ENCODE peak calls at places on chromosome 14, in six cellular contexts. B is K562, R is HCT116, V is HepG2, F is H1, Z is GM12878. T is an unnamed sample.

GRCh38 chr14:101898416-101898815 is 66.0 kb upstream of the DYNC1H1 start:
- DNase-seq in Z (no peak), R (no peak), F (no peak), V (no peak), B (no peak), T (no peak)

GRCh38 chr14:104331871-104332605 is 193.7 kb downstream of the KIF26A start:
- DNase-seq in V (no peak), R (no peak), F (peak; percentile 52), Z (no peak), B (no peak), T (no peak)

GRCh38 chr14:97290065-97290464 is 492.9 kb downstream of the VRK1 start:
- DNase-seq in V (no peak), B (no peak), Z (no peak), R (no peak), F (no peak), T (no peak)

GRCh38 chr14:64502476-64503183 is 1.0 kb downstream of the ZBTB25 start:
- DNase-seq in Z (no peak), F (no peak), R (no peak), V (no peak), B (no peak), T (no peak)

GRCh38 chr14:63277784-63278183 is 41.0 kb downstream of the GPHB5 start:
- DNase-seq in B (no peak), R (no peak), V (no peak), F (no peak), Z (no peak), T (no peak)

GRCh38 chr14:55715889-55716288 is 135.9 kb downstream of the KTN1 start:
- DNase-seq in B (no peak), V (no peak), R (no peak), F (no peak), Z (no peak), T (no peak)

GRCh38 chr14:103543721-103544626 is 15.0 kb downstream of the TRMT61A start:
- DNase-seq in V (no peak), F (peak; percentile 56), Z (no peak), R (no peak), B (no peak), T (no peak)

GRCh38 chr14:81464253-81465001 is 64.3 kb upstream of the STON2 start:
- DNase-seq in F (peak; percentile 80), B (peak; percentile 51), R (peak; percentile 40), V (peak; percentile 53), Z (peak; percentile 64), T (peak; percentile 43)

GRCh38 chr14:32329690-32330290 is 692 bp downstream of the AKAP6 start:
- DNase-seq in R (no peak), Z (no peak), V (no peak), F (no peak), B (no peak), T (no peak)

GRCh38 chr14:75636100-75636692 is 24.5 kb downstream of the ERG28 start:
- DNase-seq in R (no peak), V (no peak), F (no peak), B (no peak), Z (no peak), T (no peak)

GRCh38 chr14:65961004-65961403 is 525.2 kb upstream of the CCDC196 start:
- DNase-seq in V (no peak), F (peak; percentile 93), B (peak; percentile 32), Z (no peak), R (peak; percentile 24), T (peak; percentile 35)

GRCh38 chr14:73773441-73774243 is 59.5 kb upstream of the PNMA1 start:
- DNase-seq in V (no peak), Z (no peak), B (no peak), R (no peak), F (no peak), T (no peak)

GRCh38 chr14:61569783-61570182 is 125.5 kb upstream of the HIF1A start:
- DNase-seq in V (peak; percentile 60), B (no peak), R (no peak), Z (no peak), F (no peak), T (no peak)

GRCh38 chr14:101235042-101235871 is 326.0 kb upstream of the DIO3 start:
- DNase-seq in V (peak; percentile 47), R (peak; percentile 26), B (peak; percentile 74), F (peak; percentile 89), Z (no peak), T (peak; percentile 22)

GRCh38 chr14:52735921-52736489 is 6.0 kb downstream of the STYX start:
- DNase-seq in Z (no peak), R (no peak), B (peak; percentile 18), V (no peak), F (no peak), T (no peak)

GRCh38 chr14:100440758-100441203 is 117.6 kb downstream of the SLC25A47 start:
- DNase-seq in B (peak; percentile 70), F (no peak), V (no peak), R (no peak), Z (no peak), T (no peak)

GRCh38 chr14:76953196-76953945 is 75.1 kb downstream of the IRF2BPL start:
- DNase-seq in V (peak; percentile 45), B (no peak), F (no peak), R (peak; percentile 81), Z (no peak), T (no peak)

GRCh38 chr14:27040552-27040951 is 442.7 kb upstream of the NOVA1 start:
- DNase-seq in R (no peak), B (no peak), F (no peak), Z (no peak), V (no peak), T (no peak)

GRCh38 chr14:35369701-35370191 is 34.8 kb downstream of the NFKBIA start:
- DNase-seq in V (no peak), B (no peak), Z (no peak), R (no peak), F (no peak), T (no peak)

GRCh38 chr14:25833341-25834121 is 764.3 kb downstream of the NOVA1 start:
- DNase-seq in R (no peak), V (peak; percentile 46), B (no peak), Z (no peak), F (peak; percentile 48), T (peak; percentile 23)

GRCh38 chr14:52048641-52049204 is 20.1 kb downstream of the NID2 start:
- DNase-seq in F (no peak), V (no peak), R (no peak), B (no peak), Z (no peak), T (no peak)

GRCh38 chr14:101475468-101476257 is 85.6 kb upstream of the DIO3 start:
- DNase-seq in Z (no peak), B (no peak), R (no peak), F (no peak), V (peak; percentile 29), T (no peak)

GRCh38 chr14:76904740-76905569 is 78.7 kb downstream of the LRRC74A start:
- DNase-seq in V (peak; percentile 10), F (no peak), B (no peak), Z (peak; percentile 84), R (peak; percentile 87), T (no peak)

GRCh38 chr14:64439141-64439540 is 26.2 kb upstream of the AKAP5 start:
- DNase-seq in F (no peak), V (no peak), R (no peak), Z (no peak), B (no peak), T (no peak)

GRCh38 chr14:59997496-59997895 is 77.6 kb downstream of the LRRC9 start:
- DNase-seq in V (no peak), R (no peak), B (no peak), Z (no peak), F (no peak), T (no peak)

GRCh38 chr14:32330356-32331226 is 1.5 kb downstream of the AKAP6 start:
- DNase-seq in R (no peak), V (no peak), B (no peak), Z (no peak), F (no peak), T (no peak)

GRCh38 chr14:23181453-23181852 is 2.0 kb downstream of the SLC7A8 start:
- DNase-seq in Z (no peak), F (peak; percentile 38), R (no peak), V (no peak), B (no peak), T (no peak)

GRCh38 chr14:99191663-99192621 is 80.1 kb downstream of the BCL11B start:
- DNase-seq in B (no peak), V (no peak), Z (no peak), F (no peak), R (no peak), T (no peak)

GRCh38 chr14:22047105-22047504 is 373.5 kb upstream of the OR4E1 start:
- DNase-seq in B (peak; percentile 5), F (no peak), R (no peak), Z (no peak), V (peak; percentile 70), T (peak; percentile 6)

GRCh38 chr14:102499401-102500189 is 10.0 kb downstream of the ANKRD9 start:
- DNase-seq in Z (no peak), F (no peak), B (no peak), R (no peak), V (no peak), T (no peak)

GRCh38 chr14:32932921-32933622 is 5.6 kb upstream of the NPAS3 start:
- DNase-seq in Z (no peak), V (no peak), R (no peak), F (peak; percentile 87), B (no peak), T (peak; percentile 25)

GRCh38 chr14:96194657-96195431 is 9.8 kb upstream of the BDKRB2 start:
- DNase-seq in V (peak; percentile 22), R (no peak), F (no peak), Z (no peak), B (no peak), T (no peak)
- TF ChIP-seq ZNF274 in V (no peak), R (no peak), F (no peak), Z (no peak), B (no peak), T (no peak)

GRCh38 chr14:54529811-54530210 is 20.1 kb downstream of the CGRRF1 start:
- DNase-seq in Z (no peak), B (no peak), R (no peak), V (no peak), F (no peak), T (no peak)
- TF ChIP-seq YY1 in Z (no peak), B (no peak), R (no peak), V (no peak), F (no peak), T (no peak)

DNA sequence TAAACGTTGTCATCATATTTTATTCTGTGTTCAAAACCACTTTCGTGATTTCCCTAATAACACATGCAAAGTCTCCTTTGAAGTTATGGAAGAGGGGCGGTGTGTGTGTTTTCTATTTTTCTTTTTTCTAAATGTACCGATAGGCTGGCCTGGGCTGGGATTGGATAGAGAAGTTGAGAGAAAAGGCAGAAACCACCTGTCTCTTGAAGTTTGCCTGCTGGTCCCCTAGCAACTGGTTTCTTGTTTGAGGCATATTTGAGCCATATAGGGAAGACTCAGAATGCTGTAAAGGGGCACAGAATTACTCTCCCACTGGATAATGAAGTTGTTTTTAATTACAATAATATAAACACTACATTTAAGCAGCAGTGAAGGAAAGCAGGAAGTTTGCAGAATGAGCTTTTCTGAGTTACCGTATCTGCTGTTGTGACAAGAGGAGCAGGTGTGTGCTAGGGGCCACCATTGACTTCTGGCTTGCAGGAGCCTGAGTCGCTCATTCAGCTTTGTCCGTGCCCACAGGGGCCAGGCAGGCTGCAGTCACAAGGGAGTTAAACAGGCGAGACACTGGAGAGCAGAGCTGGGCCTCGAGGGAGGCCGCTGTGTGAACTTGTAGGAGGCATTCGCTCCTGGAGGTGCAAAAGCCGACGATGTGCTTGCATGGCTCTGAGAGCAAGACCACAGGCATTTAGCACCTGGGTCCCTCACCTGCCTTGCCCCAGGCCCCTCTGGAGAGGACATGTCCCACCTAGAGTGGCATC is 173.9 kb upstream of the RGS6 start:
- DNase-seq in B (no peak), V (no peak), Z (no peak), R (no peak), F (no peak), T (no peak)
- TF ChIP-seq ZNF274 in B (no peak), V (no peak), Z (no peak), R (no peak), F (no peak), T (no peak)

GRCh38 chr14:105883066-105884005 is 357.0 kb downstream of the TMEM121 start:
- DNase-seq in B (no peak), V (no peak), R (no peak), F (no peak), Z (no peak), T (no peak)
- TF ChIP-seq YY1 in B (no peak), V (no peak), R (no peak), F (no peak), Z (no peak), T (no peak)

T was measured in NT2/D1.